ENCODE peak calls at places on chromosomes 12 and 14, in six cellular contexts. J is fibroblast of pulmonary artery, U is MCF 10A, Z is A549, S is endothelial cell of umbilical vein, D is progenitor cell of endocrine pancreas. V is an unnamed sample.

GRCh38 chr12:122836027-122836921 is 1.0 kb downstream of the HIP1R start:
- DNase-seq in S (peak; percentile 73), J (peak; percentile 44), U (peak; percentile 64), Z (peak; percentile 50), D (no peak), V (no peak)

GRCh38 chr12:89959188-89959587 is 250.6 kb upstream of the ATP2B1 start:
- DNase-seq in D (no peak), Z (no peak), J (no peak), S (no peak), U (peak; percentile 5), V (no peak)

GRCh38 chr14:88729159-88729558 is 63.6 kb downstream of the EML5 start:
- DNase-seq in S (no peak), U (peak; percentile 3), D (no peak), Z (peak; percentile 13), J (no peak), V (no peak)

GRCh38 chr14:23122086-23122485 is 3.0 kb upstream of the CEBPE start:
- DNase-seq in J (no peak), D (no peak), Z (no peak), S (no peak), U (no peak), V (no peak)

GRCh38 chr12:115468087-115468510 is 784.1 kb upstream of the TBX3 start:
- DNase-seq in D (no peak), U (no peak), Z (peak; percentile 15), S (no peak), J (peak; percentile 54), V (no peak)

GRCh38 chr14:79091381-79091963 is 921.3 kb downstream of the NRXN3 start:
- DNase-seq in J (no peak), S (no peak), Z (no peak), U (no peak), D (no peak), V (no peak)

GRCh38 chr12:43378448-43378847 is 173.6 kb downstream of the ADAMTS20 start:
- DNase-seq in D (no peak), J (no peak), S (no peak), Z (no peak), U (no peak), V (no peak)

GRCh38 chr14:103073367-103073875 is 10.6 kb upstream of the LBHD2 start:
- DNase-seq in J (no peak), Z (peak; percentile 55), S (no peak), D (no peak), U (no peak), V (no peak)

GRCh38 chr12:123126294-123127144 is 24.4 kb downstream of the PITPNM2 start:
- DNase-seq in D (no peak), S (peak; percentile 75), Z (peak; percentile 94), J (peak; percentile 98), U (peak; percentile 92), V (no peak)

GRCh38 chr12:53096089-53096741 is 1.3 kb upstream of the IGFBP6 start:
- DNase-seq in S (no peak), D (no peak), J (peak; percentile 82), U (peak; percentile 75), Z (no peak), V (no peak)

GRCh38 chr14:29085546-29085945 is 319.0 kb downstream of the FOXG1 start:
- DNase-seq in Z (peak; percentile 1), J (peak; percentile 3), U (peak; percentile 28), S (no peak), D (no peak), V (no peak)

GRCh38 chr14:79134346-79134745 is 964.2 kb downstream of the NRXN3 start:
- DNase-seq in J (no peak), Z (no peak), D (no peak), S (no peak), U (no peak), V (no peak)

GRCh38 chr14:99681101-99681831 is 2.8 kb upstream of the CYP46A1 start:
- DNase-seq in U (no peak), D (no peak), Z (no peak), S (no peak), J (no peak), V (no peak)

GRCh38 chr12:45648070-45648469 is 81.4 kb upstream of the ARID2 start:
- DNase-seq in D (no peak), S (no peak), U (no peak), Z (no peak), J (no peak), V (no peak)

GRCh38 chr14:29339491-29339890 is 572.9 kb downstream of the FOXG1 start:
- DNase-seq in Z (no peak), J (peak; percentile 3), D (no peak), U (no peak), S (no peak), V (no peak)

GRCh38 chr12:48980953-48981756 is 3.0 kb downstream of the WNT1 start:
- DNase-seq in S (no peak), J (no peak), Z (peak; percentile 66), D (no peak), U (no peak), V (no peak)

GRCh38 chr12:32457251-32458025 is 58.1 kb downstream of the FGD4 start:
- DNase-seq in J (peak; percentile 63), Z (no peak), U (no peak), S (peak; percentile 71), D (no peak), V (no peak)

GRCh38 chr12:97308576-97309198 is 153.9 kb upstream of the RMST start:
- DNase-seq in D (no peak), U (peak; percentile 57), S (peak; percentile 77), J (peak; percentile 78), Z (peak; percentile 5), V (no peak)

GRCh38 chr14:70121521-70121920 is 67.2 kb downstream of the SLC8A3 start:
- DNase-seq in J (no peak), D (no peak), S (no peak), U (no peak), Z (no peak), V (no peak)

GRCh38 chr14:76421662-76422061 is 45.7 kb downstream of the ESRRB start:
- DNase-seq in J (no peak), D (no peak), S (no peak), U (no peak), Z (no peak), V (no peak)

GRCh38 chr14:23056257-23056955 is 914 bp downstream of the CDH24 start:
- DNase-seq in D (peak; percentile 69), S (peak; percentile 76), U (peak; percentile 74), Z (peak; percentile 97), J (peak; percentile 65), V (no peak)

GRCh38 chr12:3313655-3314305 is 177.2 kb upstream of the PRMT8 start:
- DNase-seq in J (peak; percentile 14), Z (peak; percentile 52), D (no peak), U (no peak), S (peak; percentile 20), V (no peak)

GRCh38 chr12:1605129-1606020 is 11.0 kb upstream of the FBXL14 start:
- DNase-seq in U (peak; percentile 83), J (peak; percentile 88), S (peak; percentile 81), D (peak; percentile 59), Z (peak; percentile 86), V (no peak)

GRCh38 chr14:50173891-50174290 is 57.5 kb downstream of the SOS2 start:
- DNase-seq in J (no peak), U (no peak), S (no peak), Z (no peak), D (no peak), V (no peak)

GRCh38 chr14:86203843-86204242 is 673.9 kb downstream of the FLRT2 start:
- DNase-seq in S (no peak), U (no peak), J (no peak), Z (no peak), D (no peak), V (no peak)

GRCh38 chr14:65101631-65102440 is 481 bp downstream of the MAX start:
- DNase-seq in Z (no peak), U (peak; percentile 8), D (peak; percentile 31), S (no peak), J (no peak), V (peak; percentile 71)

GRCh38 chr14:78222746-78223145 is 52.6 kb downstream of the NRXN3 start:
- DNase-seq in D (no peak), J (no peak), U (no peak), S (no peak), Z (no peak), V (no peak)

GRCh38 chr14:68417007-68417659 is 375.7 kb downstream of the ZFP36L1 start:
- DNase-seq in S (no peak), D (no peak), J (no peak), Z (no peak), U (no peak), V (no peak)

GRCh38 chr14:72404998-72405397 is 472.8 kb downstream of the RGS6 start:
- DNase-seq in D (no peak), U (no peak), J (no peak), Z (no peak), S (no peak), V (no peak)

GRCh38 chr12:67786086-67786485 is 137.5 kb downstream of the DYRK2 start:
- DNase-seq in S (no peak), J (no peak), D (no peak), U (no peak), Z (no peak), V (no peak)

GRCh38 chr12:67783393-67783792 is 134.8 kb downstream of the DYRK2 start:
- DNase-seq in U (no peak), J (no peak), Z (no peak), S (no peak), D (no peak), V (no peak)

GRCh38 chr12:67784831-67785230 is 136.3 kb downstream of the DYRK2 start:
- DNase-seq in Z (no peak), S (no peak), J (no peak), D (no peak), U (no peak), V (no peak)

GRCh38 chr12:67782573-67782972 is 134.0 kb downstream of the DYRK2 start:
- DNase-seq in J (no peak), Z (no peak), D (no peak), U (no peak), S (no peak), V (no peak)

DNA sequence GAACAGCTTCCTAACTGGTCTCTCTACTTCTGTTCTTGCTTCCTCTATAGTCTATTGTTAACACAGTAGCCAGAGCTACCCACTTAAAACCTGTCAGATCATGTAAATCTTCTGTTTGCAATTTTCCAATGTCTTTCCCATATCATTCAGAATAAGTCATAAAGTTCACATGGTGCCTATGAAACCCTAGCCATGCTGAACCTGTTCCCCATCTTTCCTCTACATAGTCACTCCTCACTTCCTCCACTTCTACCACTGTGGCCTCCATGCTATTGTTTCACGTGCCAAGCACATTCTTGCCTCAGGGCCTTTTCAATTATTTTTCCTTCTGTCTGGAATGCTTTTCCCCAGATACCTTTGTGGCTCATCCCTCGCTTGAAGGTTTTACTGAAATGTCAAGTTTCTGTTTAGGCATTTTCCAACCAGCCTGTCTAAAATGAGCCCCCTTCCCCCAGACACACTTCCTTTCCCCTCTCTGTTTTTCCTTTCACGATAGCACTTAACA is 132.1 kb downstream of the DYRK2 start:
- DNase-seq in D (no peak), U (no peak), Z (no peak), S (no peak), J (no peak), V (no peak)
- TF ChIP-seq CTCF in D (no peak), U (no peak), Z (no peak), S (no peak), J (no peak), V (no peak)

GRCh38 chr14:94412671-94413638 is 24.6 kb upstream of the SERPINA1 start:
- DNase-seq in J (peak; percentile 35), S (no peak), Z (no peak), U (peak; percentile 62), D (no peak), V (no peak)
- TF ChIP-seq CTCF in J (peak; percentile 64), S (no peak), Z (peak; percentile 7), U (peak; percentile 45), D (peak; percentile 58), V (no peak)

GRCh38 chr12:54390668-54391551 is 6.4 kb upstream of the ZNF385A start:
- DNase-seq in J (no peak), U (no peak), D (peak; percentile 49), S (no peak), Z (peak; percentile 49), V (no peak)
- TF ChIP-seq CTCF in J (no peak), U (no peak), D (peak; percentile 42), S (no peak), Z (peak; percentile 29), V (peak; percentile 22)

GRCh38 chr14:53780156-53780555 is 176.5 kb downstream of the BMP4 start:
- DNase-seq in D (no peak), Z (no peak), S (no peak), U (no peak), J (no peak), V (no peak)
- TF ChIP-seq CTCF in D (no peak), Z (no peak), S (no peak), U (no peak), J (no peak), V (no peak)

V was measured in type B pancreatic cell.